ENCODE peak calls at places on chromosome 19, in four cellular contexts. One of them, this sample, is unnamed.
A peak's percentile ranks its signal among the peaks of the same experiment; 100 is the strongest.

GRCh38 chr19:39409886-39410619 is 2.4 kb upstream of the PLEKHG2 start:
- DNase-seq in heart right ventricle: peak; percentile 87
- DNase-seq in right cardiac atrium: peak; percentile 89
- DNase-seq in mammary epithelial cell: no peak
- DNase-seq in this sample: peak; percentile 97

GRCh38 chr19:38451629-38452028 is 18.1 kb downstream of the RYR1 start:
- DNase-seq in heart right ventricle: no peak
- DNase-seq in right cardiac atrium: no peak
- DNase-seq in mammary epithelial cell: no peak
- DNase-seq in this sample: no peak

GRCh38 chr19:10501971-10502523 is 1.1 kb downstream of the KEAP1 start:
- DNase-seq in heart right ventricle: peak; percentile 86
- DNase-seq in right cardiac atrium: peak; percentile 79
- DNase-seq in mammary epithelial cell: no peak
- DNase-seq in this sample: peak; percentile 91

GRCh38 chr19:48271531-48272151 is 1.8 kb downstream of the ZNF114 start:
- DNase-seq in heart right ventricle: peak; percentile 45
- DNase-seq in right cardiac atrium: peak; percentile 56
- DNase-seq in mammary epithelial cell: peak; percentile 47
- DNase-seq in this sample: peak; percentile 79

GRCh38 chr19:277581-278165 is 13.5 kb downstream of the PLPP2 start:
- DNase-seq in heart right ventricle: no peak
- DNase-seq in right cardiac atrium: no peak
- DNase-seq in mammary epithelial cell: no peak
- DNase-seq in this sample: no peak

GRCh38 chr19:39765091-39766076 is 13.3 kb upstream of the LEUTX start:
- DNase-seq in heart right ventricle: no peak
- DNase-seq in right cardiac atrium: peak; percentile 39
- DNase-seq in mammary epithelial cell: peak; percentile 13
- DNase-seq in this sample: no peak

GRCh38 chr19:12896460-12896859 is 5.5 kb downstream of the GCDH start:
- DNase-seq in heart right ventricle: no peak
- DNase-seq in right cardiac atrium: no peak
- DNase-seq in mammary epithelial cell: no peak
- DNase-seq in this sample: no peak

GRCh38 chr19:15101479-15102082 is 5.6 kb upstream of the SYDE1 start:
- DNase-seq in heart right ventricle: no peak
- DNase-seq in right cardiac atrium: no peak
- DNase-seq in mammary epithelial cell: peak; percentile 26
- DNase-seq in this sample: no peak

GRCh38 chr19:37966211-37967072 is 59.4 kb downstream of the SIPA1L3 start:
- DNase-seq in heart right ventricle: no peak
- DNase-seq in right cardiac atrium: no peak
- DNase-seq in mammary epithelial cell: peak; percentile 80
- DNase-seq in this sample: no peak

GRCh38 chr19:13181747-13182388 is 31.7 kb downstream of the IER2 start:
- DNase-seq in heart right ventricle: peak; percentile 77
- DNase-seq in right cardiac atrium: peak; percentile 71
- DNase-seq in mammary epithelial cell: no peak
- DNase-seq in this sample: peak; percentile 89

GRCh38 chr19:50432221-50432626 is 468 bp upstream of the MYBPC2 start:
- DNase-seq in heart right ventricle: no peak
- DNase-seq in right cardiac atrium: no peak
- DNase-seq in mammary epithelial cell: no peak
- DNase-seq in this sample: no peak

GRCh38 chr19:10979950-10980349 is 19.1 kb downstream of the SMARCA4 start:
- DNase-seq in heart right ventricle: no peak
- DNase-seq in right cardiac atrium: no peak
- DNase-seq in mammary epithelial cell: no peak
- DNase-seq in this sample: no peak

GRCh38 chr19:55777528-55777927 is 8.6 kb downstream of the RFPL4AL1 start:
- DNase-seq in heart right ventricle: no peak
- DNase-seq in right cardiac atrium: no peak
- DNase-seq in mammary epithelial cell: no peak
- DNase-seq in this sample: no peak

GRCh38 chr19:50933640-50934039 is 19.2 kb downstream of the KLK5 start:
- DNase-seq in heart right ventricle: no peak
- DNase-seq in right cardiac atrium: no peak
- DNase-seq in mammary epithelial cell: peak; percentile 93
- DNase-seq in this sample: no peak

GRCh38 chr19:14686411-14686810 is 3.4 kb upstream of the ZNF333 start:
- DNase-seq in heart right ventricle: no peak
- DNase-seq in right cardiac atrium: no peak
- DNase-seq in mammary epithelial cell: peak; percentile 5
- DNase-seq in this sample: no peak

GRCh38 chr19:6066661-6067646 is 43.3 kb downstream of the RFX2 start:
- DNase-seq in heart right ventricle: peak; percentile 91
- DNase-seq in right cardiac atrium: peak; percentile 98
- DNase-seq in mammary epithelial cell: peak; percentile 84
- DNase-seq in this sample: peak; percentile 96

GRCh38 chr19:15836595-15837398 is 21.3 kb upstream of the OR10H1 start:
- DNase-seq in heart right ventricle: peak; percentile 95
- DNase-seq in right cardiac atrium: peak; percentile 98
- DNase-seq in mammary epithelial cell: peak; percentile 92
- DNase-seq in this sample: peak; percentile 98

GRCh38 chr19:19445288-19445687 is 39.8 kb downstream of the GATAD2A start:
- DNase-seq in heart right ventricle: no peak
- DNase-seq in right cardiac atrium: no peak
- DNase-seq in mammary epithelial cell: no peak
- DNase-seq in this sample: no peak

GRCh38 chr19:19444694-19445155 is 39.2 kb downstream of the GATAD2A start:
- DNase-seq in heart right ventricle: no peak
- DNase-seq in right cardiac atrium: peak; percentile 37
- DNase-seq in mammary epithelial cell: no peak
- DNase-seq in this sample: peak; percentile 20

GRCh38 chr19:19443902-19444693 is 38.6 kb downstream of the GATAD2A start:
- DNase-seq in heart right ventricle: no peak
- DNase-seq in right cardiac atrium: no peak
- DNase-seq in mammary epithelial cell: no peak
- DNase-seq in this sample: peak; percentile 42

GRCh38 chr19:19445911-19446361 is 40.5 kb downstream of the GATAD2A start:
- DNase-seq in heart right ventricle: no peak
- DNase-seq in right cardiac atrium: no peak
- DNase-seq in mammary epithelial cell: peak; percentile 38
- DNase-seq in this sample: peak; percentile 54

DNA sequence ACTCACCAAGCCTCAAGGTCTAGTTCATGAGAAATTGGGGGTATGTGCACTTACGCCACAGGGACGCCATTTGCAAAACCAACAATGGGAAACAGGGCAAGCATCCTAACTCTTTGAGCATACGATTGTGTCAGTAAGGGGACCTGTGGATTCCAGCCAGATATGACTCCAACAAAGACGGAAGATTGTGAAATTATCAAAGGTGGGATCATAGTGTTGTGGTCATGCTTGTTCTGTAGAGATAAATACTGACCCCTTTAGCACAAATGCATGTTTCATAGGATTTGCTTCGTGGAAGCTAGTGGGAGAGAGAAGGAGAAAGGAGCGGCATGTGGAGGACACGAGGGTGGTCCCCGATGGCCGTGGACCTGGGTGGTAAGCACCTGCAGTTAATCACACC is 37.8 kb downstream of the GATAD2A start:
- DNase-seq in heart right ventricle: no peak
- DNase-seq in right cardiac atrium: no peak
- DNase-seq in mammary epithelial cell: no peak
- DNase-seq in this sample: no peak
- H3K4me1 ChIP-seq in heart right ventricle: peaks cover 52% of the 10 kb centered on the region
- H3K4me1 ChIP-seq in right cardiac atrium: peaks cover 16% of the 10 kb centered on the region
- H3K4me1 ChIP-seq in mammary epithelial cell: peaks cover 25% of the 10 kb centered on the region
- H3K4me1 ChIP-seq in this sample: peaks cover 13% of the 10 kb centered on the region

DNA sequence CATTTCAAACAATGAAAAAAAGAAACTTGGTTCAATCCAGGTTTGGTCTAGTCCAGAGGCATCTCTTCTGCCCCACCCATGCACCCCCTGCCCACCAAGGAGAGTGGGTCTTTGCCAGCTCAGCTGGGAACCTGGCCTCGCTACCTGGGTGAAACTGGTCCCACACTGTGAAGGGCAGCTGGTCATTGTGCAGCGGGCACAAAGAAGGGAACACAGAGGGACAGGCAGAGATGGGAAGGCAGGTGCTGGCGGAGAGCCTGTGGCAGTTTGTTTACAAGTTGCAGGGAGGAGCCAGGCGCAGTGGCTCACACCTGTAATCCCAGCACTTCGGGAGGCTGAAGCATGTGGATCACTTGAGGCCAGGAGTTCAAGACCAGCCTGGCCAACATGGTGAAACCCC is 50.1 kb downstream of the CPAMD8 start:
- DNase-seq in heart right ventricle: no peak
- DNase-seq in right cardiac atrium: no peak
- DNase-seq in mammary epithelial cell: no peak
- DNase-seq in this sample: no peak
- H3K4me1 ChIP-seq in heart right ventricle: no peaks in the 10 kb centered on the region
- H3K4me1 ChIP-seq in right cardiac atrium: no peaks in the 10 kb centered on the region
- H3K4me1 ChIP-seq in mammary epithelial cell: no peaks in the 10 kb centered on the region
- H3K4me1 ChIP-seq in this sample: no peaks in the 10 kb centered on the region

GRCh38 chr19:3534375-3535234 is 4.4 kb upstream of the TEKTIP1 start:
- DNase-seq in heart right ventricle: no peak
- DNase-seq in right cardiac atrium: no peak
- DNase-seq in mammary epithelial cell: no peak
- DNase-seq in this sample: peak; percentile 71

GRCh38 chr19:3533020-3533408 is 6.0 kb upstream of the TEKTIP1 start:
- DNase-seq in heart right ventricle: no peak
- DNase-seq in right cardiac atrium: no peak
- DNase-seq in mammary epithelial cell: no peak
- DNase-seq in this sample: no peak

GRCh38 chr19:3535235-3535921 is 3.6 kb upstream of the TEKTIP1 start:
- DNase-seq in heart right ventricle: no peak
- DNase-seq in right cardiac atrium: no peak
- DNase-seq in mammary epithelial cell: no peak
- DNase-seq in this sample: peak; percentile 73

GRCh38 chr19:3532154-3533019 is 6.6 kb upstream of the TEKTIP1 start:
- DNase-seq in heart right ventricle: no peak
- DNase-seq in right cardiac atrium: no peak
- DNase-seq in mammary epithelial cell: no peak
- DNase-seq in this sample: no peak

GRCh38 chr19:3533563-3534216 is 5.3 kb upstream of the TEKTIP1 start:
- DNase-seq in heart right ventricle: no peak
- DNase-seq in right cardiac atrium: no peak
- DNase-seq in mammary epithelial cell: no peak
- DNase-seq in this sample: no peak
- H3K4me1 ChIP-seq in heart right ventricle: no peaks in the 10 kb centered on the region
- H3K4me1 ChIP-seq in right cardiac atrium: no peaks in the 10 kb centered on the region
- H3K4me1 ChIP-seq in mammary epithelial cell: peaks cover 7% of the 10 kb centered on the region
- H3K4me1 ChIP-seq in this sample: no peaks in the 10 kb centered on the region

GRCh38 chr19:2164020-2164988 is 571 bp downstream of the DOT1L start:
- DNase-seq in heart right ventricle: no peak
- DNase-seq in right cardiac atrium: no peak
- DNase-seq in mammary epithelial cell: peak; percentile 31
- DNase-seq in this sample: peak; percentile 90

GRCh38 chr19:2167896-2168618 is 4.3 kb downstream of the DOT1L start:
- DNase-seq in heart right ventricle: peak; percentile 73
- DNase-seq in right cardiac atrium: peak; percentile 83
- DNase-seq in mammary epithelial cell: peak; percentile 25
- DNase-seq in this sample: peak; percentile 94

GRCh38 chr19:2170219-2170618 is 6.5 kb downstream of the DOT1L start:
- DNase-seq in heart right ventricle: no peak
- DNase-seq in right cardiac atrium: no peak
- DNase-seq in mammary epithelial cell: no peak
- DNase-seq in this sample: no peak

GRCh38 chr19:2168619-2169424 is 5.1 kb downstream of the DOT1L start:
- DNase-seq in heart right ventricle: peak; percentile 94
- DNase-seq in right cardiac atrium: peak; percentile 98
- DNase-seq in mammary epithelial cell: peak; percentile 98
- DNase-seq in this sample: peak; percentile 99

DNA sequence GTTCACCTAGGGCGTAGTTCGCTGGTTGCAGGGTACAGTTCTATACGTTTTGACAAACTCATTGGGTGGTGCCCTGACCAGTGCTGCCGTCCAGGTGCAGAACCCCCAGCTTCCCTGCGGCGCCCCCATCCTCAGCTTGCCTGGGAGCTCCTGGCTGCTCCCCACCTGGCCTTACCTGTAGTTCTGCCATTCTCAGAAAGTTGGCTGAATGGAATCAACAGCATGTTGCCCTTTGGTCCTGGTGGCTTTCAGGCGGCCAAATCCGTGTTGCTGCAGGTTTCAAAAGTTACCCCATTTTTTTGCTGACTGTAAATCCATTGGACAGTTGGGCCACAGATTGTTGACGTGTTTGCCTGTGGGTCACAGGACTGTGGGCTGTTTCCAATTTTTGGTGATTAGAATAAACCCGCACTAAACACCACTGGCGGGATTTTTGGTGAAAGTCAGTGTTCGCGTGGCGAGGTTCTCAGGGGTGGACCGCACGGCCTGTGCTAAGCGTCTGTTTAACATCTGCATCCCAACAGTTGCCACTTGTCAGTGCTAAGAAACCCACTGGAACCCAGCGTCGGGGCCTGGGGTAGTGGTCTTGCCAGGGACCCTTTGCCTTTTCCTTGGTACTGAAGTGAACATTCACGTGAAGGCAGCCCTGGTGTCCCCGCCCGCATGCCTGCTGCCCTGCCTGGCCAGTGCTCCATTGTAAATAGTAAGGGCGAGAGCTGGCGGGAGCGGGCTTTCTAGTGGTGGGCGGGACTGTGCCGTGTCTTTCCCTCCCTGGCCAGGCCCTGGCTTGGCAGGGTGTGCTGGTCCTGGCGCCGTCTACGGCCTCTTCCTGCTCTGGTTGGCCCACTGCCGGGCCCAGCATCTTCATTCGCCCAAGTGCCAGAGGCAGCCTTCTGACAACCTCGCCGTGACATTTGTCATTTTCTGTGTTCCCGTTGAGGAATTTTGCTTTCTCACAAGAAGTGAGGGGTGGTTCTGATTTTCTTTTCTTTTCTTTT is 3.3 kb downstream of the DOT1L start:
- DNase-seq in heart right ventricle: peak; percentile 88
- DNase-seq in right cardiac atrium: peak; percentile 91
- DNase-seq in mammary epithelial cell: peak; percentile 8
- DNase-seq in this sample: peak; percentile 92
- H3K4me1 ChIP-seq in heart right ventricle: peaks cover 73% of the 10 kb centered on the region
- H3K4me1 ChIP-seq in right cardiac atrium: peaks cover 7% of the 10 kb centered on the region
- H3K4me1 ChIP-seq in mammary epithelial cell: peaks cover 31% of the 10 kb centered on the region
- H3K4me1 ChIP-seq in this sample: peaks cover 46% of the 10 kb centered on the region

This sample was measured in kidney.